ENCODE peak calls at places on chromosomes 12 and 14, in eight cellular contexts. One of them, this sample, is unnamed.

GRCh38 chr14:100861188-100861936 is 35.4 kb downstream of the MEG3 start:
- DNase-seq in fibroblast of lung: peak
- DNase-seq in AG04449: no peak
- DNase-seq in AG10803: no peak
- DNase-seq in ovary: no peak
- DNase-seq in GM13977: no peak
- DNase-seq in heart right ventricle: no peak
- DNase-seq in GM12865: no peak
- DNase-seq in this sample: no peak

GRCh38 chr14:75984674-75985073 is 889 bp upstream of the IFT43 start:
- DNase-seq in fibroblast of lung: no peak
- DNase-seq in AG04449: no peak
- DNase-seq in AG10803: no peak
- DNase-seq in ovary: no peak
- DNase-seq in GM13977: no peak
- DNase-seq in heart right ventricle: no peak
- DNase-seq in GM12865: no peak
- DNase-seq in this sample: no peak

GRCh38 chr14:90318016-90318415 is 13.7 kb downstream of the NRDE2 start:
- DNase-seq in fibroblast of lung: no peak
- DNase-seq in AG04449: no peak
- DNase-seq in AG10803: no peak
- DNase-seq in ovary: no peak
- DNase-seq in GM13977: no peak
- DNase-seq in heart right ventricle: no peak
- DNase-seq in GM12865: no peak
- DNase-seq in this sample: no peak

GRCh38 chr14:50363734-50364113 is 33.0 kb downstream of the CDKL1 start:
- DNase-seq in fibroblast of lung: no peak
- DNase-seq in AG04449: no peak
- DNase-seq in AG10803: peak
- DNase-seq in ovary: no peak
- DNase-seq in GM13977: peak
- DNase-seq in heart right ventricle: no peak
- DNase-seq in GM12865: peak
- DNase-seq in this sample: peak

GRCh38 chr14:96673706-96674105 is 123.5 kb upstream of the VRK1 start:
- DNase-seq in fibroblast of lung: no peak
- DNase-seq in AG04449: no peak
- DNase-seq in AG10803: no peak
- DNase-seq in ovary: no peak
- DNase-seq in GM13977: no peak
- DNase-seq in heart right ventricle: no peak
- DNase-seq in GM12865: no peak
- DNase-seq in this sample: no peak

GRCh38 chr12:131570596-131570995 is 140.3 kb upstream of the SFSWAP start:
- DNase-seq in fibroblast of lung: no peak
- DNase-seq in AG04449: no peak
- DNase-seq in AG10803: no peak
- DNase-seq in ovary: no peak
- DNase-seq in GM13977: no peak
- DNase-seq in heart right ventricle: no peak
- DNase-seq in GM12865: no peak
- DNase-seq in this sample: no peak

GRCh38 chr12:67579662-67580003 is 68.9 kb upstream of the DYRK2 start:
- DNase-seq in fibroblast of lung: no peak
- DNase-seq in AG04449: no peak
- DNase-seq in AG10803: no peak
- DNase-seq in ovary: no peak
- DNase-seq in GM13977: no peak
- DNase-seq in heart right ventricle: no peak
- DNase-seq in GM12865: no peak
- DNase-seq in this sample: no peak

GRCh38 chr12:120590741-120591407 is 9.7 kb upstream of the POP5 start:
- DNase-seq in fibroblast of lung: no peak
- DNase-seq in AG04449: no peak
- DNase-seq in AG10803: no peak
- DNase-seq in ovary: no peak
- DNase-seq in GM13977: no peak
- DNase-seq in heart right ventricle: no peak
- DNase-seq in GM12865: no peak
- DNase-seq in this sample: no peak

GRCh38 chr14:66117600-66117999 is 368.6 kb upstream of the CCDC196 start:
- DNase-seq in fibroblast of lung: peak
- DNase-seq in AG04449: peak
- DNase-seq in AG10803: peak
- DNase-seq in ovary: no peak
- DNase-seq in GM13977: no peak
- DNase-seq in heart right ventricle: no peak
- DNase-seq in GM12865: no peak
- DNase-seq in this sample: peak

GRCh38 chr14:24840204-24840893 is 206.4 kb upstream of the GZMB start:
- DNase-seq in fibroblast of lung: peak
- DNase-seq in AG04449: no peak
- DNase-seq in AG10803: peak
- DNase-seq in ovary: no peak
- DNase-seq in GM13977: no peak
- DNase-seq in heart right ventricle: no peak
- DNase-seq in GM12865: no peak
- DNase-seq in this sample: no peak

GRCh38 chr12:19842116-19842515 is 402.8 kb downstream of the AEBP2 start:
- DNase-seq in fibroblast of lung: no peak
- DNase-seq in AG04449: no peak
- DNase-seq in AG10803: no peak
- DNase-seq in ovary: no peak
- DNase-seq in GM13977: no peak
- DNase-seq in heart right ventricle: no peak
- DNase-seq in GM12865: no peak
- DNase-seq in this sample: no peak

GRCh38 chr12:113392988-113393579 is 10.6 kb downstream of the SDS start:
- DNase-seq in fibroblast of lung: peak
- DNase-seq in AG04449: no peak
- DNase-seq in AG10803: peak
- DNase-seq in ovary: peak
- DNase-seq in GM13977: peak
- DNase-seq in heart right ventricle: no peak
- DNase-seq in GM12865: peak
- DNase-seq in this sample: peak

GRCh38 chr14:71048393-71048792 is 141.1 kb downstream of the PCNX1 start:
- DNase-seq in fibroblast of lung: no peak
- DNase-seq in AG04449: no peak
- DNase-seq in AG10803: no peak
- DNase-seq in ovary: no peak
- DNase-seq in GM13977: no peak
- DNase-seq in heart right ventricle: no peak
- DNase-seq in GM12865: no peak
- DNase-seq in this sample: no peak

GRCh38 chr14:71049435-71050147 is 142.3 kb downstream of the PCNX1 start:
- DNase-seq in fibroblast of lung: peak
- DNase-seq in AG04449: no peak
- DNase-seq in AG10803: peak
- DNase-seq in ovary: no peak
- DNase-seq in GM13977: no peak
- DNase-seq in heart right ventricle: no peak
- DNase-seq in GM12865: no peak
- DNase-seq in this sample: peak

GRCh38 chr14:71054706-71055105 is 147.4 kb downstream of the PCNX1 start:
- DNase-seq in fibroblast of lung: no peak
- DNase-seq in AG04449: no peak
- DNase-seq in AG10803: no peak
- DNase-seq in ovary: no peak
- DNase-seq in GM13977: no peak
- DNase-seq in heart right ventricle: no peak
- DNase-seq in GM12865: no peak
- DNase-seq in this sample: no peak

GRCh38 chr14:71056168-71056567 is 148.9 kb downstream of the PCNX1 start:
- DNase-seq in fibroblast of lung: no peak
- DNase-seq in AG04449: no peak
- DNase-seq in AG10803: no peak
- DNase-seq in ovary: no peak
- DNase-seq in GM13977: no peak
- DNase-seq in heart right ventricle: no peak
- DNase-seq in GM12865: no peak
- DNase-seq in this sample: no peak

GRCh38 chr14:71050227-71050823 is 143.1 kb downstream of the PCNX1 start:
- DNase-seq in fibroblast of lung: peak
- DNase-seq in AG04449: no peak
- DNase-seq in AG10803: peak
- DNase-seq in ovary: no peak
- DNase-seq in GM13977: peak
- DNase-seq in heart right ventricle: no peak
- DNase-seq in GM12865: no peak
- DNase-seq in this sample: no peak
- TF ChIP-seq CTCF in fibroblast of lung: no peak
- TF ChIP-seq CTCF in AG04449: peak
- TF ChIP-seq CTCF in AG10803: peak
- TF ChIP-seq CTCF in ovary: no peak
- TF ChIP-seq CTCF in GM13977: peak
- TF ChIP-seq CTCF in heart right ventricle: peak
- TF ChIP-seq CTCF in GM12865: peak
- TF ChIP-seq CTCF in this sample: peak

GRCh38 chr12:84497819-84498218 is 414.8 kb downstream of the SLC6A15 start:
- DNase-seq in fibroblast of lung: peak
- DNase-seq in AG04449: no peak
- DNase-seq in AG10803: no peak
- DNase-seq in ovary: no peak
- DNase-seq in GM13977: no peak
- DNase-seq in heart right ventricle: no peak
- DNase-seq in GM12865: peak
- DNase-seq in this sample: no peak
- TF ChIP-seq CTCF in fibroblast of lung: peak
- TF ChIP-seq CTCF in AG04449: peak
- TF ChIP-seq CTCF in AG10803: peak
- TF ChIP-seq CTCF in ovary: no peak
- TF ChIP-seq CTCF in GM13977: peak
- TF ChIP-seq CTCF in heart right ventricle: no peak
- TF ChIP-seq CTCF in GM12865: peak
- TF ChIP-seq CTCF in this sample: peak

DNA sequence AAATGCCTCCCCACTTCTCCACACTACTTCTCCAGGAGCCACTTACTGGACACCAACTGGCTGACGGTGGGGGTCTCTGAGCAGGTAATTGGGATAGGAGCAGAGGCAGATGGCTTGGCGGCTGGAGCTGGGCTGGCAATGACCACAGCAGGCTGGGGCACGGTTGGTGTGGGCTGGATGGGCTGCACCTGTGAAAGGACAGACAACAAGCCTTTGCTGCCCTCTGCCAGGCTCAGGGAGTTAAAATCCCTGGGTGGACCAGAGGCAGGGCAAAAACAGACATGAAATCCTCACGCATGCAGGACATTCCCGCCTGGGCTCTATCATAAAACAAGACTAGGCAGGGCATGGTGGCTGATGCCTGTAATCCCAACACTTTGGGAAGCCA is 19.3 kb upstream of the TFCP2 start:
- DNase-seq in fibroblast of lung: no peak
- DNase-seq in AG04449: no peak
- DNase-seq in AG10803: no peak
- DNase-seq in ovary: no peak
- DNase-seq in GM13977: no peak
- DNase-seq in heart right ventricle: no peak
- DNase-seq in GM12865: peak
- DNase-seq in this sample: no peak
- TF ChIP-seq CTCF in fibroblast of lung: no peak
- TF ChIP-seq CTCF in AG04449: no peak
- TF ChIP-seq CTCF in AG10803: no peak
- TF ChIP-seq CTCF in ovary: no peak
- TF ChIP-seq CTCF in GM13977: no peak
- TF ChIP-seq CTCF in heart right ventricle: no peak
- TF ChIP-seq CTCF in GM12865: no peak
- TF ChIP-seq CTCF in this sample: no peak

GRCh38 chr14:83991666-83992065 is 1538.3 kb upstream of the FLRT2 start:
- DNase-seq in fibroblast of lung: no peak
- DNase-seq in AG04449: no peak
- DNase-seq in AG10803: no peak
- DNase-seq in ovary: no peak
- DNase-seq in GM13977: no peak
- DNase-seq in heart right ventricle: no peak
- DNase-seq in GM12865: no peak
- DNase-seq in this sample: no peak

GRCh38 chr14:83992857-83993256 is 1537.1 kb upstream of the FLRT2 start:
- DNase-seq in fibroblast of lung: peak
- DNase-seq in AG04449: no peak
- DNase-seq in AG10803: no peak
- DNase-seq in ovary: no peak
- DNase-seq in GM13977: no peak
- DNase-seq in heart right ventricle: no peak
- DNase-seq in GM12865: no peak
- DNase-seq in this sample: peak

GRCh38 chr14:83994020-83994419 is 1535.9 kb upstream of the FLRT2 start:
- DNase-seq in fibroblast of lung: peak
- DNase-seq in AG04449: no peak
- DNase-seq in AG10803: no peak
- DNase-seq in ovary: no peak
- DNase-seq in GM13977: no peak
- DNase-seq in heart right ventricle: no peak
- DNase-seq in GM12865: no peak
- DNase-seq in this sample: peak

GRCh38 chr14:83993545-83993944 is 1536.4 kb upstream of the FLRT2 start:
- DNase-seq in fibroblast of lung: no peak
- DNase-seq in AG04449: no peak
- DNase-seq in AG10803: no peak
- DNase-seq in ovary: no peak
- DNase-seq in GM13977: no peak
- DNase-seq in heart right ventricle: no peak
- DNase-seq in GM12865: no peak
- DNase-seq in this sample: no peak

DNA sequence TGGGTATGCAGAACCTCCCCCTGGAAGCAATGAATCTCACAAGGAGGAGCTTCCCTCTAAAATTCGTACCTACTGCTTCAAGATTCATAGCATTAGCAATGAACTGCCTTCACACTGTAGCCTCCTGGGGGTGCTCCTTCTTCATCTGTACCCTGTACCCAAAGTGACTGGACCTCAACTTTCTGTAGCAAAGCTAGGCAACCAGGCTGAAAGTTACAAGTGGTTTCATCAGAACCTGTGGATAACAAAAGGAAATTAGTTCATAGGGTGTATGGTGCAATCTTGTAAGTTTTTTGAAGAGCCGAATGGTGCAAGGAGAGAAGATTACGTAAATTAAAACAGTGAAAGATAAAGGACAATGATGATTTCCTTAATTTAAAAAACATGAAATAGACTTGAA is 1541.7 kb upstream of the FLRT2 start:
- DNase-seq in fibroblast of lung: no peak
- DNase-seq in AG04449: no peak
- DNase-seq in AG10803: no peak
- DNase-seq in ovary: no peak
- DNase-seq in GM13977: no peak
- DNase-seq in heart right ventricle: no peak
- DNase-seq in GM12865: no peak
- DNase-seq in this sample: no peak
- TF ChIP-seq CTCF in fibroblast of lung: no peak
- TF ChIP-seq CTCF in AG04449: no peak
- TF ChIP-seq CTCF in AG10803: no peak
- TF ChIP-seq CTCF in ovary: no peak
- TF ChIP-seq CTCF in GM13977: no peak
- TF ChIP-seq CTCF in heart right ventricle: no peak
- TF ChIP-seq CTCF in GM12865: no peak
- TF ChIP-seq CTCF in this sample: no peak

DNA sequence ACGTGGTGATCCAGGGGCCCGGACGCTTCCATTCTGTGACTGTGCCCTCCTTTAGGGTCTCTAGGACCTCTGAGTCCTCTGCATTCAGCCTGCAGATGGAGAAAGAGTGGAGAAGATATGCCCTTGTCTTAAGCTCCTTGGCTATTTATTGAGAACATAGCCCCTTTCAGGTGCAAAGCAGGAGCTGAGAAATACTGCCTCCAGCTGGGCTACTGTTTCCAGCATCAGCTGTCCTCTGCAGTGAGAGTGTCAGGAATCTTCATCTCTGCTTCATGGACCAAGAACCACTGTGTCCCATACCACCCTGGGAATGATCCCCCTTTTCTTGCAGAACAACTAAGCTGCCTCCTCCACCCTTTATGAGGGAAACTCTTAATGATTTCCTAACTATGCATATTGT is 47.8 kb upstream of the CEP83 start:
- DNase-seq in fibroblast of lung: no peak
- DNase-seq in AG04449: no peak
- DNase-seq in AG10803: no peak
- DNase-seq in ovary: no peak
- DNase-seq in GM13977: no peak
- DNase-seq in heart right ventricle: no peak
- DNase-seq in GM12865: no peak
- DNase-seq in this sample: no peak
- TF ChIP-seq CTCF in fibroblast of lung: no peak
- TF ChIP-seq CTCF in AG04449: no peak
- TF ChIP-seq CTCF in AG10803: no peak
- TF ChIP-seq CTCF in ovary: no peak
- TF ChIP-seq CTCF in GM13977: no peak
- TF ChIP-seq CTCF in heart right ventricle: no peak
- TF ChIP-seq CTCF in GM12865: no peak
- TF ChIP-seq CTCF in this sample: no peak

This sample was measured in foreskin fibroblast.